ENCODE peak calls at places on chromosomes 6 and 20, in four cellular contexts. Y, A, W and Z are unnamed samples.
A peak's percentile ranks its signal among the peaks of the same experiment; 100 is the strongest.

GRCh38 chr6:34608321-34609091 is 52.4 kb upstream of the SPDEF start:
- DNase-seq in Y (no peak), A (peak; percentile 61), W (no peak), Z (no peak)

GRCh38 chr6:1817033-1817761 is 207.5 kb downstream of the FOXC1 start:
- DNase-seq in Y (no peak), A (peak; percentile 70), W (peak; percentile 59), Z (peak; percentile 39)

GRCh38 chr6:3351105-3351676 is 92.4 kb downstream of the PSMG4 start:
- DNase-seq in Y (no peak), A (no peak), W (no peak), Z (no peak)

GRCh38 chr20:3074812-3075211 is 3.4 kb downstream of the OXT start:
- DNase-seq in Y (no peak), A (no peak), W (no peak), Z (no peak)

GRCh38 chr6:129647044-129647443 is 62.9 kb downstream of the ARHGAP18 start:
- DNase-seq in Y (no peak), A (no peak), W (no peak), Z (no peak)

GRCh38 chr6:53647437-53648094 is 18.0 kb downstream of the KLHL31 start:
- DNase-seq in Y (no peak), A (no peak), W (no peak), Z (no peak)

GRCh38 chr6:161401910-161402309 is 128.0 kb upstream of the AGPAT4 start:
- DNase-seq in Y (no peak), A (no peak), W (no peak), Z (no peak)

GRCh38 chr6:51778666-51779065 is 308.7 kb downstream of the PKHD1 start:
- DNase-seq in Y (no peak), A (no peak), W (no peak), Z (no peak)

GRCh38 chr6:141321486-141322347 is 811.0 kb upstream of the GJE1 start:
- DNase-seq in Y (no peak), A (peak; percentile 40), W (peak; percentile 45), Z (peak; percentile 37)

GRCh38 chr6:124334359-124334758 is 530.7 kb downstream of the NKAIN2 start:
- DNase-seq in Y (no peak), A (no peak), W (no peak), Z (no peak)

GRCh38 chr20:22374678-22375590 is 209.4 kb downstream of the FOXA2 start:
- DNase-seq in Y (no peak), A (no peak), W (peak; percentile 9), Z (no peak)

GRCh38 chr6:124622351-124622750 is 339.9 kb upstream of the RNF217 start:
- DNase-seq in Y (no peak), A (no peak), W (no peak), Z (no peak)

GRCh38 chr20:61442075-61442670 is 190.1 kb downstream of the CDH4 start:
- DNase-seq in Y (no peak), A (peak; percentile 29), W (peak; percentile 33), Z (no peak)

GRCh38 chr6:146210406-146211068 is 181.7 kb downstream of the GRM1 start:
- DNase-seq in Y (no peak), A (no peak), W (no peak), Z (no peak)

GRCh38 chr6:147204843-147205311 is 660 bp downstream of the STXBP5 start:
- DNase-seq in Y (no peak), A (peak; percentile 10), W (no peak), Z (no peak)

GRCh38 chr6:17865798-17866725 is 121.4 kb downstream of the KIF13A start:
- DNase-seq in Y (peak; percentile 26), A (peak; percentile 95), W (peak; percentile 92), Z (peak; percentile 80)

GRCh38 chr6:119858901-119859300 is 509.3 kb upstream of the MAN1A1 start:
- DNase-seq in Y (no peak), A (peak; percentile 0), W (peak; percentile 3), Z (peak; percentile 15)

GRCh38 chr6:12637960-12638641 is 78.5 kb upstream of the PHACTR1 start:
- DNase-seq in Y (no peak), A (peak; percentile 31), W (peak; percentile 83), Z (peak; percentile 4)

GRCh38 chr6:72621243-72622093 is at the start of gene KCNQ5:
- DNase-seq in Y (no peak), A (no peak), W (peak; percentile 27), Z (no peak)

GRCh38 chr6:24919404-24919892 is 16.3 kb downstream of the RIPOR2 start:
- DNase-seq in Y (no peak), A (no peak), W (no peak), Z (peak; percentile 70)

GRCh38 chr6:13668291-13668928 is 43.2 kb downstream of the RANBP9 start:
- DNase-seq in Y (no peak), A (no peak), W (no peak), Z (no peak)

GRCh38 chr20:38057351-38057972 is 23.9 kb downstream of the RPRD1B start:
- DNase-seq in Y (peak; percentile 84), A (peak; percentile 67), W (peak; percentile 55), Z (no peak)

GRCh38 chr20:19774086-19774933 is 16.3 kb downstream of the RIN2 start:
- DNase-seq in Y (no peak), A (no peak), W (peak; percentile 37), Z (no peak)
- H3K4me3 ChIP-seq in Y (no peak overlapping the region), A (no peak overlapping the region), W (no peak overlapping the region), Z (no peak overlapping the region)

DNA sequence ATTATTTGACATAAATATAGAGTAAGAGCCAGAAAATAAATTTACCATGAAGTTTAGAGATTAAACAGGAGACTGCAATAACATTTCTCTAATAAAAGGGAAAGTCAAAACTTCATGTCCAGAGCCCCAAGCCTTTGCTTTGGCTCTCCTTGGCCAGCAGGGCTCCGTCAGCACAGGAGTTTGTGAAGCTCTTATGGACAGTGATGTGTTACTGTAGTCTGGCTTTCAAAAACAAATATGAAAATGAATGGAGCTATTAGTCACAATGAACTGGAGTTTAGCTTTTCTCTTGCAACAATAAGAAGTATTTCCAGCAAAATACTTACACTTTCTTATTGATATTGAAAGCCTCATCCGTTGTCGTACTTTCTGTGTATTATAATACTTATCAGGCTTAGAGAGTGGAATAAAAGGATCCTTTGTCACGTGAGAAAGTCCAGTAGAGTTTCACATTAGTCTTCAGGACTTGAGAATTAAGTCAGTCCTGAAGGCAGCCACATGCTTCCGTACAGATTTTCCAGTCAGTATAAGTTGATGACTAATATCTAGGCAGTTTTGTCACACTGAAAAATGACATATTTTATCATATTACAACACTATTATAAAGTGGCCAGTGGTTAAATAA is 117.0 kb upstream of the PRL start:
- DNase-seq in Y (no peak), A (peak; percentile 65), W (peak; percentile 19), Z (no peak)
- H3K4me3 ChIP-seq in Y (no peak overlapping the region), A (no peak overlapping the region), W (no peak overlapping the region), Z (no peak overlapping the region)

GRCh38 chr6:157487110-157487773 is 106.3 kb downstream of the ZDHHC14 start:
- DNase-seq in Y (no peak), A (no peak), W (no peak), Z (no peak)

GRCh38 chr6:157488058-157488457 is 107.1 kb downstream of the ZDHHC14 start:
- DNase-seq in Y (no peak), A (no peak), W (no peak), Z (no peak)

GRCh38 chr6:157490870-157491269 is 109.9 kb downstream of the ZDHHC14 start:
- DNase-seq in Y (no peak), A (no peak), W (no peak), Z (no peak)

GRCh38 chr6:157486632-157487031 is 105.6 kb downstream of the ZDHHC14 start:
- DNase-seq in Y (no peak), A (no peak), W (no peak), Z (no peak)

GRCh38 chr6:157488635-157489226 is 107.7 kb downstream of the ZDHHC14 start:
- DNase-seq in Y (no peak), A (no peak), W (no peak), Z (no peak)
- H3K4me3 ChIP-seq in Y (no peak overlapping the region), A (no peak overlapping the region), W (no peak overlapping the region), Z (no peak overlapping the region)

GRCh38 chr6:116514103-116514502 is 2.7 kb downstream of the CALHM5 start:
- DNase-seq in Y (no peak), A (no peak), W (no peak), Z (no peak)

GRCh38 chr6:116511424-116512131 is at the start of gene CALHM5:
- DNase-seq in Y (peak; percentile 32), A (peak; percentile 94), W (peak; percentile 90), Z (peak; percentile 71)

GRCh38 chr6:116512709-116513108 is 1.3 kb downstream of the CALHM5 start:
- DNase-seq in Y (no peak), A (no peak), W (no peak), Z (no peak)

GRCh38 chr6:116513224-116513875 is 1.9 kb downstream of the CALHM5 start:
- DNase-seq in Y (no peak), A (no peak), W (no peak), Z (no peak)

DNA sequence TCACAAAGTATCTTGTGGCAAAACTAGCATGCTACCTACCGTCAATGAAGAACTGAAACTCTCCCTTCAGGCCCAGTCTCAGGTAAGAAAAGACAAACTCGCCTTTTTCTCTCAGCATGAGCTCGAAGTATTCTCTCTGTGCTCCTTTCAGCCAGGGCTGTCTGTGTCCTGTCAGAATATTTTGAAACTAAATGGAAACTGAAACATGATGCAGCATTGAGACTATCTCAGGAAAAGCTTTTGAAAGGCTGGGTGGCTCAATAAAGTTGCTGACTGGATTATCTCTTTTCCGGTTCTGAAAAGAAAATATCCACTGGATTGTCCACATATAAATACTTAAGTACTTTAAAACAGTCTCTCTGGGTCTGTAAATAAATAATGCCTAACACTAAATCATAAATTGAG is 718 bp downstream of the CALHM5 start:
- DNase-seq in Y (no peak), A (no peak), W (no peak), Z (no peak)
- H3K4me3 ChIP-seq in Y (peak overlapping the region; percentile 35), A (peak overlapping the region; percentile 51), W (peak overlapping the region; percentile 67), Z (peak overlapping the region; percentile 52)

DNA sequence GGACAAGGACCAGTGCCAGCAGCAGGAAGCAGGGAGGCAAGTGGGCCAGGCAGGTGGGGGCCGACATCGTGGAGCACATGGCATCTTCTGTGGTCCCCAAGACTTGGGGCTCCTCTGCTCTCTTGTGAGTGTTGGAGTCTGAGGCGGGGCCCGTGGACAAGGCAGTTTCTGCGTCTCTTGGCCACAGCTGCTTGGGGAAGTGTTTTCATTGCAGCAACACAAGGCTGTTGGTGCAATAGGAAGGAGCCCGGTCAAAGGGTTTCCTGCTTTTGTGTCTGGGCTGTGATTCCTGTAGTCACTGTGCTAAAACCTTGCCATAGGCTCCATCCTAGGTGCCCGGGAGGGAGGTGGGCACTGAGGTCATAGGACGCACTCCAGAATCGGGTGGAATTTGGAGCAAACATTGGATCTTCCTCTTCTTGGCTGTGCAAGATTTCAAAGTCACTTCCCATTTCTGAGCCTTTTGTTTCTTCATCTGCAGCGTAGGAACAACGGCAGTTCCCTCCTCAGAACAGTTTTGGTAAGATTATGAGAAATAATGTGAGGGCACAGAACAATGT is at the start of gene SIRPB2:
- DNase-seq in Y (peak; percentile 29), A (no peak), W (no peak), Z (no peak)
- H3K4me3 ChIP-seq in Y (peak within 1 kb of the TSS; percentile 19), A (no peak within 1 kb of the TSS), W (no peak within 1 kb of the TSS), Z (no peak within 1 kb of the TSS)

DNA sequence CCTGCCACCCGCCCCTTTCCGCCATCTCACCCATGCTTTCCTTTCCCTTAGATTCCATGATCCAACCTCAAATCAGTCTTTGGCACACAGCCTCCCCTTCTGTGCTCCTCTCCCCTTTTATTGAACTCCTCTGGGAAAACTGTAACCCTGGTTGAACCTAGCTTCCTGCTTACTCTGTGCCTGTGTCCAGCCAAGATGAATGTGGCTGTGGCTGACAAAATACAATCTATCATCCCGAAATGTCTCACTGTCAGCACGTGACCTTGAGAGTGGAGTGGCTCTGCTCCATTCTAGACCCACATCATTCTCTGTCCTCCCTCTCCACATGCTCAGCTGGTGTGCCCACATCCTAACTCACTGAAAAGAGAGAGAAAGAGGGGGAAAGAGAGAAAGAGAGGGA is 11.0 kb downstream of the NCR2 start:
- DNase-seq in Y (no peak), A (no peak), W (no peak), Z (no peak)
- H3K4me3 ChIP-seq in Y (no peak overlapping the region), A (no peak overlapping the region), W (no peak overlapping the region), Z (no peak overlapping the region)

GRCh38 chr6:131951576-131952230 is 531 bp upstream of the CCN2 start:
- DNase-seq in Y (no peak), A (no peak), W (no peak), Z (no peak)
- H3K4me3 ChIP-seq in Y (peak overlapping the region; percentile 78), A (no peak overlapping the region), W (peak overlapping the region; percentile 98), Z (peak overlapping the region; percentile 68)